ENCODE peak calls at places on chromosomes 2 and 18, in seven cellular contexts. One of them, this sample, is unnamed.

GRCh38 chr2:42917374-42918017 is 125.1 kb upstream of the HAAO start:
- DNase-seq in PC-9: peak
- DNase-seq in fibroblast of lung: peak
- DNase-seq in HepG2: no peak
- DNase-seq in posterior vena cava: no peak
- DNase-seq in A172: no peak
- DNase-seq in ELR: peak
- DNase-seq in this sample: no peak

GRCh38 chr2:218216336-218216673 is 684 bp upstream of the ARPC2 start:
- DNase-seq in A172: no peak
- DNase-seq in posterior vena cava: no peak
- DNase-seq in HepG2: no peak
- DNase-seq in ELR: no peak
- DNase-seq in fibroblast of lung: no peak
- DNase-seq in PC-9: no peak
- DNase-seq in this sample: no peak

GRCh38 chr18:11258014-11258413 is 108.6 kb upstream of the PIEZO2 start:
- DNase-seq in ELR: no peak
- DNase-seq in PC-9: no peak
- DNase-seq in A172: no peak
- DNase-seq in fibroblast of lung: no peak
- DNase-seq in HepG2: no peak
- DNase-seq in posterior vena cava: no peak
- DNase-seq in this sample: no peak

GRCh38 chr2:70607121-70607551 is 53.5 kb upstream of the TGFA start:
- DNase-seq in posterior vena cava: no peak
- DNase-seq in HepG2: no peak
- DNase-seq in fibroblast of lung: no peak
- DNase-seq in ELR: peak
- DNase-seq in A172: peak
- DNase-seq in PC-9: no peak
- DNase-seq in this sample: no peak

GRCh38 chr2:180728928-180729559 is 251.4 kb upstream of the UBE2E3 start:
- DNase-seq in HepG2: no peak
- DNase-seq in A172: peak
- DNase-seq in posterior vena cava: no peak
- DNase-seq in fibroblast of lung: peak
- DNase-seq in ELR: peak
- DNase-seq in PC-9: no peak
- DNase-seq in this sample: no peak

GRCh38 chr2:168119519-168120141 is 127.8 kb downstream of the STK39 start:
- DNase-seq in fibroblast of lung: peak
- DNase-seq in ELR: peak
- DNase-seq in A172: peak
- DNase-seq in HepG2: peak
- DNase-seq in PC-9: no peak
- DNase-seq in posterior vena cava: no peak
- DNase-seq in this sample: no peak

GRCh38 chr2:44980786-44981713 is 28.2 kb downstream of the SIX2 start:
- DNase-seq in ELR: no peak
- DNase-seq in PC-9: no peak
- DNase-seq in A172: no peak
- DNase-seq in fibroblast of lung: no peak
- DNase-seq in posterior vena cava: peak
- DNase-seq in HepG2: no peak
- DNase-seq in this sample: no peak

GRCh38 chr18:70385474-70385873 is 96.6 kb downstream of the SOCS6 start:
- DNase-seq in ELR: peak
- DNase-seq in fibroblast of lung: no peak
- DNase-seq in A172: no peak
- DNase-seq in PC-9: no peak
- DNase-seq in HepG2: peak
- DNase-seq in posterior vena cava: no peak
- DNase-seq in this sample: no peak

GRCh38 chr2:49291619-49292018 is 137.3 kb upstream of the FSHR start:
- DNase-seq in fibroblast of lung: no peak
- DNase-seq in HepG2: no peak
- DNase-seq in ELR: no peak
- DNase-seq in PC-9: no peak
- DNase-seq in A172: no peak
- DNase-seq in posterior vena cava: no peak
- DNase-seq in this sample: no peak

GRCh38 chr2:53752385-53752784 is 15.2 kb upstream of the CHAC2 start:
- DNase-seq in ELR: no peak
- DNase-seq in A172: no peak
- DNase-seq in posterior vena cava: no peak
- DNase-seq in fibroblast of lung: no peak
- DNase-seq in PC-9: no peak
- DNase-seq in HepG2: no peak
- DNase-seq in this sample: no peak

This sample was measured in vagina.